ENCODE peak calls at places on chromosome 15, in eight cellular contexts. T is fibroblast of lung, N is neural progenitor cell, G is GM23338, W is HCT116, V is PC-9, Z is hepatocyte, B is endothelial cell of umbilical vein. E is an unnamed sample.

GRCh38 chr15:75836953-75837321 is 6.3 kb upstream of the UBE2Q2 start:
- DNase-seq in W (no peak), G (no peak), V (no peak), Z (no peak), B (peak; percentile 42), N (no peak), T (peak; percentile 76), E (peak; percentile 91)

GRCh38 chr15:62164500-62165028 is 521 bp downstream of the C2CD4B start:
- DNase-seq in N (peak; percentile 77), G (peak; percentile 72), T (no peak), B (no peak), Z (peak; percentile 38), V (no peak), W (no peak), E (peak; percentile 23)

GRCh38 chr15:69305204-69305931 is 6.7 kb downstream of the PAQR5 start:
- DNase-seq in G (peak; percentile 20), Z (peak; percentile 60), V (no peak), W (peak; percentile 74), T (peak; percentile 90), B (peak; percentile 50), N (no peak), E (peak; percentile 95)

GRCh38 chr15:52118969-52119749 is 6.6 kb upstream of the BCL2L10 start:
- DNase-seq in V (no peak), Z (no peak), N (no peak), G (peak; percentile 54), W (no peak), B (no peak), T (no peak), E (no peak)

GRCh38 chr15:50558012-50558411 is 11.5 kb upstream of the USP50 start:
- DNase-seq in B (no peak), V (no peak), T (no peak), W (no peak), Z (no peak), N (no peak), G (no peak), E (no peak)

GRCh38 chr15:55734641-55735040 is 8.3 kb downstream of the PRTG start:
- DNase-seq in V (no peak), Z (no peak), G (no peak), T (no peak), B (no peak), W (no peak), N (peak; percentile 44), E (no peak)

GRCh38 chr15:100981086-100981485 is 61.9 kb downstream of the LRRK1 start:
- DNase-seq in Z (no peak), B (no peak), V (no peak), N (no peak), W (no peak), G (no peak), T (no peak), E (no peak)

GRCh38 chr15:92541197-92542190 is 114.1 kb downstream of the FAM174B start:
- DNase-seq in Z (no peak), V (peak; percentile 15), G (no peak), W (no peak), T (no peak), B (no peak), N (no peak), E (peak; percentile 72)

GRCh38 chr15:75215107-75216004 is 13.7 kb downstream of the C15orf39 start:
- DNase-seq in N (no peak), B (no peak), G (peak; percentile 17), Z (no peak), V (peak; percentile 64), W (no peak), T (no peak), E (no peak)

GRCh38 chr15:66778716-66779115 is 76.7 kb downstream of the SMAD6 start:
- DNase-seq in B (no peak), W (no peak), V (no peak), G (no peak), N (no peak), T (no peak), Z (no peak), E (no peak)

GRCh38 chr15:40949756-40950207 is 3.5 kb upstream of the CHAC1 start:
- DNase-seq in W (no peak), N (no peak), Z (peak; percentile 58), T (no peak), V (no peak), G (no peak), B (no peak), E (no peak)

GRCh38 chr15:51924146-51925068 is 47.2 kb downstream of the LEO1 start:
- DNase-seq in G (peak; percentile 56), V (no peak), N (peak; percentile 62), B (no peak), T (no peak), Z (no peak), W (no peak), E (no peak)

GRCh38 chr15:94177112-94177511 is 54.2 kb upstream of the MCTP2 start:
- DNase-seq in Z (no peak), G (no peak), V (no peak), N (no peak), T (no peak), W (no peak), B (no peak), E (peak; percentile 18)

GRCh38 chr15:92797168-92798052 is 102.7 kb upstream of the CHD2 start:
- DNase-seq in T (peak; percentile 87), N (peak; percentile 89), V (peak; percentile 71), Z (peak; percentile 91), G (peak; percentile 93), B (peak; percentile 77), W (peak; percentile 73), E (peak; percentile 82)

GRCh38 chr15:49606594-49606993 is 14.0 kb downstream of the FAM227B start:
- DNase-seq in G (peak; percentile 21), N (no peak), Z (no peak), V (no peak), T (peak; percentile 7), B (peak; percentile 6), W (no peak), E (no peak)

GRCh38 chr15:31457631-31458526 is 131.2 kb downstream of the KLF13 start:
- DNase-seq in W (no peak), T (peak; percentile 76), N (peak; percentile 25), G (no peak), B (no peak), Z (no peak), V (no peak), E (peak; percentile 95)

GRCh38 chr15:98668566-98669308 is 20.4 kb downstream of the IGF1R start:
- DNase-seq in N (no peak), W (peak; percentile 28), V (peak; percentile 89), Z (peak; percentile 23), T (peak; percentile 62), B (peak; percentile 75), G (no peak), E (peak; percentile 78)

GRCh38 chr15:38651328-38652038 is 86.9 kb upstream of the RASGRP1 start:
- DNase-seq in W (no peak), Z (no peak), G (peak; percentile 11), N (no peak), T (no peak), V (no peak), B (no peak), E (no peak)

GRCh38 chr15:100900136-100900894 is 18.8 kb upstream of the LRRK1 start:
- DNase-seq in N (peak; percentile 32), W (no peak), V (no peak), G (no peak), T (no peak), B (no peak), Z (no peak), E (no peak)

GRCh38 chr15:51310064-51310463 is 28.3 kb downstream of the CYP19A1 start:
- DNase-seq in G (no peak), T (peak; percentile 76), Z (no peak), B (no peak), W (no peak), N (no peak), V (no peak), E (peak; percentile 79)

GRCh38 chr15:94579261-94579660 is 347.9 kb downstream of the MCTP2 start:
- DNase-seq in T (no peak), W (no peak), V (no peak), N (no peak), G (no peak), B (peak; percentile 29), Z (no peak), E (no peak)

GRCh38 chr15:26201177-26201858 is 338.2 kb upstream of the ATP10A start:
- DNase-seq in B (no peak), V (no peak), W (no peak), N (peak; percentile 12), G (peak; percentile 46), T (no peak), Z (no peak), E (no peak)

GRCh38 chr15:94033683-94034020 is 197.7 kb upstream of the MCTP2 start:
- DNase-seq in T (no peak), B (no peak), Z (no peak), G (no peak), N (no peak), V (no peak), W (no peak), E (no peak)

GRCh38 chr15:96416218-96416933 is 85.9 kb downstream of the NR2F2 start:
- DNase-seq in V (no peak), T (no peak), W (no peak), G (peak; percentile 74), B (no peak), Z (no peak), N (peak; percentile 63), E (no peak)
- TF ChIP-seq EZH2 in V (no peak), T (no peak), W (no peak), G (peak; percentile 3), B (no peak), Z (peak; percentile 27), N (peak; percentile 91), E (no peak)

GRCh38 chr15:42378011-42378410 is 18.7 kb downstream of the CAPN3 start:
- DNase-seq in V (no peak), G (peak; percentile 32), B (no peak), N (no peak), W (no peak), T (no peak), Z (no peak), E (no peak)
- H3K36me3 ChIP-seq in V (no peaks in the 10 kb centered on the region), G (no peaks in the 10 kb centered on the region), B (no peaks in the 10 kb centered on the region), N (no peaks in the 10 kb centered on the region), W (no peaks in the 10 kb centered on the region), T (no peaks in the 10 kb centered on the region), Z (no peaks in the 10 kb centered on the region), E (no peaks in the 10 kb centered on the region)

DNA sequence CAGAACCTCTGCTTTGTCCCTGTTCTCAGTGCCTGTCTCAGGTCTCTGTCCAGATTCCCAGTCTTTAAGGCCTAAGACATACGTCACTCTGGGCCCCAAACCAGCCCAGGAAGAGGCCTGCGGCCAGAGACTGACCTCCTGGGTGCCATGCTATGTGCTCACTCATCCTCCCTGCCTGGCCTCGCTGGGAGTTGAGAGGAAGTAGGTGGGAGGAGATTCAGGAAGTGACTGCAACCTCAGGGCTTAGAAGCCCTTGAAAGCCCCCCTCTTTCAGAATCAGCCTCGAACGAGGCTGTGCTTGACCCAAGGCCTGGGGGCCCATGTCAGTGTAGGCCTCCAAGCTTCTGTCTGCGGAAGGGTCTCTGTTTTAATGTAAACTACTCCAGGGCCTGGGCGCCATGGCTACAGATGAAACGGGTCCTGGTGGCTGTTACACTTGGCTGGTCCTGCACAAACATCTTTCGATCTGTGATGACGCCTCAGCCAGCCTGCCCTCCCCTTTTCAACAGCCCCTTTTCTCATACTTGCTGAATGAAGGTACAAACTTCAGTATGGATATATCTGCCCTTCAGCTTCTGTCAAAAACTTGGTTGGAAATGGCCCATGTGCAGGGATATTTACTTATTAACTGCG is 11.7 kb downstream of the RASGRF1 start:
- DNase-seq in B (no peak), Z (no peak), T (no peak), W (no peak), G (no peak), N (no peak), V (no peak), E (no peak)
- H2AFZ ChIP-seq in B (no peak overlapping the region), Z (no peak overlapping the region), T (no peak overlapping the region), W (no peak overlapping the region), G (no peak overlapping the region), N (no peak overlapping the region), V (no peak overlapping the region), E (no peak overlapping the region)

GRCh38 chr15:89416339-89417183 is 79.8 kb downstream of the RHCG start:
- DNase-seq in T (peak; percentile 48), N (peak; percentile 90), G (peak; percentile 97), B (peak; percentile 71), W (peak; percentile 71), Z (peak; percentile 74), V (peak; percentile 56), E (peak; percentile 83)
- TF ChIP-seq EZH2 in T (peak; percentile 88), N (peak; percentile 82), G (peak; percentile 40), B (peak; percentile 76), W (no peak), Z (no peak), V (no peak), E (peak; percentile 38)

E was measured in GM23248.